ENCODE peak calls at places on chromosomes 12 and 14, in eight cellular contexts. G is activated T-cell treated with anti-CD3 and anti-CD28 coated beads for 48 hours, V is NAMALWA, H is AG09319, L is C1 segment of cervical spinal cord, K is GM12865, X is thoracic aorta, R is choroid plexus epithelial cell. S is an unnamed sample.

GRCh38 chr12:111105294-111105693 is 184.9 kb upstream of the MYL2 start:
- DNase-seq in V (no peak), X (no peak), K (no peak), H (no peak), R (no peak), L (no peak), G (no peak), S (no peak)

GRCh38 chr14:65424531-65424930 is 12.0 kb downstream of the FUT8 start:
- DNase-seq in L (no peak), H (no peak), X (no peak), G (no peak), V (no peak), R (no peak), K (no peak), S (no peak)

GRCh38 chr12:114166360-114166759 is 200.2 kb upstream of the RBM19 start:
- DNase-seq in V (peak), L (peak), R (no peak), X (no peak), G (no peak), H (no peak), K (peak), S (no peak)

GRCh38 chr14:68890173-68890931 is 88.8 kb downstream of the ACTN1 start:
- DNase-seq in R (no peak), L (no peak), G (no peak), H (no peak), K (no peak), X (no peak), V (no peak), S (no peak)

GRCh38 chr12:95257541-95257940 is 39.9 kb downstream of the VEZT start:
- DNase-seq in H (no peak), L (no peak), X (no peak), K (no peak), R (peak), G (no peak), V (no peak), S (no peak)

GRCh38 chr14:73261520-73262426 is 24.5 kb downstream of the PAPLN start:
- DNase-seq in R (no peak), X (no peak), G (no peak), K (no peak), V (no peak), H (no peak), L (no peak), S (no peak)

GRCh38 chr12:52244615-52244994 is 11.6 kb downstream of the KRT7 start:
- DNase-seq in G (no peak), X (no peak), H (no peak), R (no peak), K (peak), L (no peak), V (no peak), S (no peak)

GRCh38 chr12:56124133-56124532 is 3.9 kb upstream of the ESYT1 start:
- DNase-seq in G (no peak), K (no peak), R (no peak), H (no peak), X (no peak), L (no peak), V (no peak), S (no peak)

GRCh38 chr14:77485256-77485655 is 13.4 kb downstream of the ISM2 start:
- DNase-seq in R (no peak), H (no peak), L (no peak), X (no peak), K (no peak), G (no peak), V (no peak), S (no peak)